ENCODE peak calls at places on chromosomes 16 and 17, in seven cellular contexts. B is amniotic stem cell; F is aorta; X is activated CD4-positive, alpha-beta T cell treated with anti-CD3 and anti-CD28 coated beads, Interleukin-2, amount 10 ng/mL, durations not matched to agents 7 days and 5 days; I is endothelial cell; R is NCI-H748 treated with DMSO at 0.1 percent for 48 hours; W is activated CD8-positive, alpha-beta T cell treated with anti-CD3 and anti-CD28 coated beads, Interleukin-2, amount 10 ng/mL, durations not matched to agents 7 days and 5 days. E is an unnamed sample.
A peak's percentile ranks its signal among the peaks of the same experiment; 100 is the strongest.

GRCh38 chr17:74012465-74012864 is 191.0 kb upstream of the RPL38 start:
- DNase-seq in W (peak; percentile 62), R (peak; percentile 53), I (no peak), B (no peak), X (peak; percentile 73), F (no peak), E (peak; percentile 57)

GRCh38 chr16:83574388-83574787 is 233.4 kb upstream of the HSBP1 start:
- DNase-seq in I (no peak), W (no peak), B (peak; percentile 67), F (no peak), R (no peak), X (no peak), E (no peak)

GRCh38 chr17:30235386-30236296 is at the start of gene SLC6A4:
- DNase-seq in B (no peak), F (no peak), R (no peak), X (no peak), W (no peak), I (no peak), E (no peak)

GRCh38 chr17:78412403-78412802 is 34.0 kb downstream of the PGS1 start:
- DNase-seq in R (no peak), I (no peak), B (no peak), X (peak; percentile 46), F (no peak), W (peak; percentile 59), E (no peak)

GRCh38 chr16:14501331-14502255 is 128.5 kb downstream of the PARN start:
- DNase-seq in B (peak; percentile 58), X (no peak), F (peak; percentile 95), R (no peak), W (no peak), I (peak; percentile 25), E (peak; percentile 13)

GRCh38 chr16:17225551-17225950 is 245.2 kb downstream of the XYLT1 start:
- DNase-seq in R (no peak), X (no peak), I (no peak), B (no peak), W (no peak), F (no peak), E (no peak)

GRCh38 chr16:11082108-11082859 is 137.9 kb downstream of the CLEC16A start:
- DNase-seq in R (no peak), F (no peak), W (no peak), X (no peak), B (no peak), I (no peak), E (no peak)

GRCh38 chr16:12906271-12906670 is 4.9 kb downstream of the SHISA9 start:
- DNase-seq in B (no peak), X (no peak), R (no peak), F (no peak), I (no peak), W (no peak), E (no peak)

GRCh38 chr17:41678411-41678906 is 10.2 kb upstream of the EIF1 start:
- DNase-seq in B (no peak), W (no peak), F (no peak), R (no peak), I (no peak), X (no peak), E (no peak)

GRCh38 chr17:12318614-12319266 is 298.1 kb downstream of the MAP2K4 start:
- DNase-seq in F (peak; percentile 80), I (no peak), W (no peak), X (no peak), R (no peak), B (peak; percentile 10), E (no peak)

GRCh38 chr17:81419333-81419885 is 24.2 kb downstream of the BAHCC1 start:
- DNase-seq in W (no peak), R (peak; percentile 34), F (peak; percentile 98), X (no peak), B (peak; percentile 46), I (no peak), E (peak; percentile 93)

E was measured in COR-L47.